ENCODE peak calls at places on chromosomes 7 and 10, in nine cellular contexts. M is keratinocyte; T is naive thymus-derived CD4-positive, alpha-beta T cell; G is A673; L is PC-9; J is esophagus squamous epithelium; B is astrocyte; S is WERI-Rb-1; Q is GM23248. F is an unnamed sample. For H3K9me3 and H3K36me3, the result is how much of the 10 kb centered on the place peaks cover.

GRCh38 chr7:100824499-100825214 is 2.7 kb downstream of the EPHB4 start:
- DNase-seq in Q (peak), M (no peak), L (no peak), T (no peak), B (no peak), G (no peak), J (no peak), S (no peak), F (no peak)

GRCh38 chr7:4246536-4246935 is 435.6 kb upstream of the FOXK1 start:
- DNase-seq in L (no peak), G (no peak), M (no peak), Q (no peak), S (no peak), B (no peak), J (no peak), T (no peak), F (no peak)

GRCh38 chr7:24965831-24966708 is 13.9 kb downstream of the OSBPL3 start:
- DNase-seq in M (no peak), L (peak), B (peak), T (peak), G (no peak), J (no peak), Q (no peak), S (peak), F (no peak)

GRCh38 chr7:45077579-45077978 is 11.2 kb downstream of the NACAD start:
- DNase-seq in J (no peak), G (no peak), M (no peak), B (no peak), S (no peak), T (no peak), Q (no peak), L (no peak), F (no peak)

GRCh38 chr10:77179015-77179695 is 458.5 kb downstream of the KCNMA1 start:
- DNase-seq in T (no peak), B (peak), Q (peak), G (peak), M (peak), J (no peak), L (peak), S (peak), F (no peak)

GRCh38 chr10:282294-283139 is 147.3 kb downstream of the ZMYND11 start:
- DNase-seq in S (no peak), Q (peak), M (no peak), J (no peak), L (no peak), G (no peak), T (no peak), B (peak), F (no peak)

GRCh38 chr10:23448802-23449570 is 10.1 kb downstream of the OTUD1 start:
- DNase-seq in G (peak), T (peak), M (no peak), L (no peak), S (no peak), B (no peak), Q (peak), J (no peak), F (no peak)

GRCh38 chr10:83373659-83374058 is 765.6 kb upstream of the GHITM start:
- DNase-seq in B (peak), J (no peak), Q (peak), M (no peak), S (peak), T (no peak), G (peak), L (no peak), F (no peak)

GRCh38 chr10:53088956-53089355 is 316.4 kb upstream of the MBL2 start:
- DNase-seq in S (no peak), L (no peak), T (no peak), M (no peak), G (no peak), Q (no peak), J (no peak), B (no peak), F (no peak)

GRCh38 chr10:34565934-34566333 is 249.2 kb downstream of the PARD3 start:
- DNase-seq in M (no peak), L (no peak), Q (peak), G (peak), J (no peak), B (peak), T (no peak), S (no peak), F (no peak)

GRCh38 chr10:36030516-36030915 is 388.4 kb upstream of the FZD8 start:
- DNase-seq in T (no peak), J (no peak), L (no peak), Q (no peak), S (no peak), B (no peak), M (no peak), G (no peak), F (no peak)

GRCh38 chr7:24038993-24039392 is 245.0 kb upstream of the NPY start:
- DNase-seq in T (no peak), Q (no peak), L (no peak), J (no peak), M (no peak), G (no peak), B (no peak), S (no peak), F (no peak)

GRCh38 chr7:69698109-69698840 is 100.0 kb downstream of the AUTS2 start:
- DNase-seq in B (peak), T (no peak), Q (no peak), L (no peak), G (no peak), S (no peak), J (no peak), M (no peak), F (no peak)

GRCh38 chr7:11207565-11207964 is 233.9 kb downstream of the PHF14 start:
- DNase-seq in S (no peak), J (no peak), M (no peak), L (no peak), Q (no peak), G (no peak), B (no peak), T (no peak), F (no peak)

GRCh38 chr10:132688580-132689420 is 97.1 kb downstream of the NKX6-2 start:
- DNase-seq in J (no peak), Q (no peak), T (no peak), G (no peak), S (no peak), M (no peak), L (no peak), B (no peak), F (no peak)

GRCh38 chr7:30831936-30832335 is 60.7 kb downstream of the MINDY4 start:
- DNase-seq in B (no peak), J (no peak), S (no peak), G (no peak), Q (no peak), M (no peak), L (no peak), T (no peak), F (no peak)

GRCh38 chr7:44268671-44269070 is 56.7 kb downstream of the CAMK2B start:
- DNase-seq in Q (no peak), L (no peak), M (no peak), S (no peak), J (no peak), T (no peak), G (no peak), B (no peak), F (no peak)

GRCh38 chr10:132503581-132504421 is 33.8 kb upstream of the INPP5A start:
- DNase-seq in B (no peak), J (no peak), S (no peak), T (no peak), M (no peak), G (no peak), L (no peak), Q (no peak), F (no peak)

GRCh38 chr10:1368772-1369171 is 312.6 kb downstream of the WDR37 start:
- DNase-seq in T (peak), G (peak), J (no peak), S (peak), M (no peak), L (peak), B (no peak), Q (peak), F (no peak)

GRCh38 chr10:132175907-132176581 is 10.7 kb upstream of the DPYSL4 start:
- DNase-seq in B (no peak), M (no peak), G (no peak), L (no peak), T (no peak), J (no peak), S (peak), Q (no peak), F (no peak)

GRCh38 chr7:117322741-117323584 is at the start of gene WNT2:
- DNase-seq in T (no peak), S (no peak), G (peak), M (no peak), L (no peak), B (no peak), J (no peak), Q (peak), F (no peak)

GRCh38 chr7:35185908-35186731 is 67.8 kb downstream of the TBX20 start:
- DNase-seq in J (no peak), L (peak), T (no peak), S (peak), Q (peak), B (peak), G (peak), M (no peak), F (no peak)

GRCh38 chr10:129955591-129956284 is 8.3 kb downstream of the EBF3 start:
- DNase-seq in M (no peak), G (no peak), J (no peak), T (no peak), S (no peak), L (no peak), B (no peak), Q (no peak), F (peak)

GRCh38 chr7:121102619-121103018 is 114.1 kb downstream of the CPED1 start:
- DNase-seq in Q (no peak), J (no peak), M (no peak), L (peak), T (no peak), G (no peak), S (no peak), B (no peak), F (no peak)

GRCh38 chr7:106598663-106599342 is 62.2 kb downstream of the CCDC71L start:
- DNase-seq in M (no peak), J (peak), S (peak), B (peak), L (peak), Q (peak), T (peak), G (peak), F (peak)

GRCh38 chr10:35191523-35191922 is 64.9 kb downstream of the CREM start:
- DNase-seq in G (no peak), B (peak), S (no peak), M (no peak), T (no peak), Q (peak), J (no peak), L (no peak), F (no peak)

GRCh38 chr7:8221603-8222002 is 40.4 kb downstream of the ICA1 start:
- DNase-seq in J (no peak), M (no peak), S (no peak), G (no peak), T (no peak), L (no peak), Q (no peak), B (no peak), F (no peak)

GRCh38 chr10:71351087-71351486 is 32.0 kb downstream of the SLC29A3 start:
- DNase-seq in T (no peak), M (no peak), S (no peak), B (no peak), G (no peak), J (no peak), L (no peak), Q (no peak), F (no peak)

GRCh38 chr10:93481931-93482834 is at the start of gene MYOF:
- DNase-seq in T (peak), J (no peak), M (no peak), Q (peak), L (peak), G (peak), B (peak), S (peak), F (no peak)

GRCh38 chr10:8255301-8255700 is 200.8 kb downstream of the GATA3 start:
- DNase-seq in T (no peak), S (no peak), L (no peak), M (no peak), J (no peak), Q (no peak), G (no peak), B (peak), F (no peak)

GRCh38 chr10:50453940-50454339 is 169.8 kb downstream of the SGMS1 start:
- DNase-seq in T (no peak), L (no peak), M (no peak), J (no peak), Q (no peak), B (no peak), S (no peak), G (no peak), F (no peak)

GRCh38 chr7:12212051-12212485 is 974 bp downstream of the TMEM106B start:
- DNase-seq in T (no peak), G (peak), B (peak), Q (peak), J (no peak), M (no peak), L (peak), S (peak), F (no peak)

GRCh38 chr10:30647089-30647488 is 17.5 kb upstream of the LYZL2 start:
- DNase-seq in T (no peak), L (no peak), S (no peak), M (no peak), G (no peak), Q (no peak), J (no peak), B (peak), F (no peak)

GRCh38 chr10:133274751-133275682 is 1.7 kb downstream of the ADAM8 start:
- DNase-seq in M (peak), Q (peak), B (no peak), S (no peak), J (no peak), L (peak), G (no peak), T (peak), F (no peak)

GRCh38 chr10:122490786-122491680 is 29.7 kb downstream of the HTRA1 start:
- DNase-seq in T (no peak), S (no peak), L (no peak), B (peak), Q (peak), J (no peak), M (peak), G (no peak), F (no peak)

GRCh38 chr7:115297651-115298050 is 375.8 kb downstream of the MDFIC start:
- DNase-seq in T (no peak), Q (peak), S (no peak), B (peak), J (no peak), G (peak), M (peak), L (peak), F (no peak)

GRCh38 chr7:45581271-45581780 is 7.2 kb downstream of the ADCY1 start:
- DNase-seq in Q (no peak), M (no peak), B (no peak), L (no peak), T (no peak), G (no peak), S (no peak), J (no peak), F (no peak)

GRCh38 chr7:85525661-85526060 is 338.8 kb upstream of the SEMA3D start:
- DNase-seq in T (no peak), S (no peak), J (no peak), G (no peak), L (no peak), B (no peak), M (no peak), Q (peak), F (no peak)

DNA sequence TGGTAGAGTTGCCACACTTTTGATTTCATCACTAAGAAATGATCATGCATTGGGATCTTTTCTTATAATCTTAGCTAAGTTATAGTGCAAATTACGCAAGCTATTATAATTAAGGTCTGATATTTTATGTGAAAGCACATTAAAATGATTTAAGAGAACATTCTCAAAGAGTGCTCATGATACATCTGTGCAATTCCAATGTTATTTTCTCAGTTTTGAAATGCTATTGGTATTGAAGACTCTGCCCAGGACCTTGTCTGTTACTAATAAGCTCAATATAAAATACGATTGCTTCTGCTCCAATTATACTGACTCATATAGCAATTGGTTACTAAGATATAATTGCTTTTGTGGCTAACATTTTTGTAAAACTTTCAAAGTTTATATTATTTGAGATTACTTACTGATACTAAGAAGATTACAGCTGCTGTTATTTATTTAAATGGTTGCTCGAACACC is 180.9 kb downstream of the ADAM12 start:
- DNase-seq in Q (peak), B (peak), L (no peak), T (no peak), S (no peak), M (no peak), G (no peak), J (no peak), F (no peak)
- H3K27ac ChIP-seq in Q (peak), B (peak), L (no peak), T (no peak), S (no peak), M (no peak), G (no peak), J (no peak), F (no peak)

GRCh38 chr10:131053192-131053591 is 258.3 kb downstream of the TCERG1L start:
- DNase-seq in L (no peak), S (no peak), M (no peak), J (no peak), Q (no peak), G (no peak), T (no peak), B (no peak), F (no peak)
- H3K9me3 ChIP-seq in L (under half), S (under half), M (under half), J (under half), Q (under half), G (under half), T (under half), B (under half), F (under half)

DNA sequence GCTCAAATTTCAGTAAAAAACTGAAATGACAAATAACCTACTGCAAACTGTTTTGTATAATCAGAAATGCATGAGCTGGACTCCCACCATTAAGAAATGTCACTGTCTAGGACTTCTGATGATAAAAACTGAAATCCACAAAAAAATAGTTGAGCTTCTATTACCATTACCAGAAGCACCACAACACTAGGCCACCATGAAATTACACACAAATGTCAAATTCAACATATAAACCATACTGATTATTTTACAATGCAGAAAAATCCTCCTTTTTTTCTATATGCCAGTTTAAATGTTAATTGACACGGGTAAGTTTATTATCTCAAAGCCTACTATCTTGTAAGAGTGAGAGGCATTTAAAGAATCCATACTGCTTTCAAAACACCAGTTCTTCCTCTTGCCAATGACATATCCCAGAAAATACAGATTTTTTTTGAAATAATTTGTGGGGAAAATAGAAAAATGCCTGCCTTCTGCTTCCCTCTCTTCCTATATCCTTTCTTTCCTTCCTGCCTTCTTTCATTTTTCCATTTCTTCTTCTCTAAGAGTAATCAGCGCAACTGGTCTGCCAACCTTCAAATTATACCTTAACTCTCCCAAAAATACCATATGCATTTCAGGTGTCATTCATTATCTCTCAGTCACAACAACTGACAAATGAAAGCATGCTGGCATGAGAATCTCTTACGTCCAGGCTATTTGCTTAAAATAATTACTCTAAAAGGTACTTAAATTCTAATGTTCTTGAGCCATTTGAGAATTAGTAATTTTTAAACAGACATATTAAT is 12.3 kb downstream of the PDK4 start:
- DNase-seq in G (no peak), T (no peak), B (no peak), M (no peak), Q (no peak), J (no peak), S (no peak), L (no peak), F (no peak)
- H3K36me3 ChIP-seq in G (under half), T (under half), B (under half), M (under half), Q (under half), J (under half), S (under half), L (under half), F (half or more)

DNA sequence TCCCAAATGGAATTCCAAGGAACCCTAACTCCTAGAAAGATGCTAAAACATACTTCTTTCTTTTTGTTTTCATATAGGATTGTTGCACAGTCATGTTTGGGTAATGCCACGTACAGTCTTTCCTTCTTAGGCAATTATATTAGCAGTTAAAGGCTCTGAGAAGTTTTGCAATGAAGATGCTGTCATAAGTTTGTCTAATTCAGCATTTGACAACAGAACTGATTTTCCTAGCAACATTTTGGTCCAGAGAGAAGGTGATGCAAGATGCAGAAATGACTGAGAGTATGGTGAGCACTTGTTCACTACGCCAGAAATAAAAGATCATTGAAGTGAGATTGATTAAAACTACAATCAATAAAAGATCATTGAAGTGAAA is 184.0 kb upstream of the PLXNA4 start:
- DNase-seq in G (no peak), B (no peak), M (no peak), S (no peak), T (no peak), L (no peak), J (no peak), Q (peak), F (no peak)
- H3K27ac ChIP-seq in G (no peak), B (no peak), M (no peak), S (no peak), T (no peak), L (no peak), J (no peak), Q (no peak), F (no peak)

DNA sequence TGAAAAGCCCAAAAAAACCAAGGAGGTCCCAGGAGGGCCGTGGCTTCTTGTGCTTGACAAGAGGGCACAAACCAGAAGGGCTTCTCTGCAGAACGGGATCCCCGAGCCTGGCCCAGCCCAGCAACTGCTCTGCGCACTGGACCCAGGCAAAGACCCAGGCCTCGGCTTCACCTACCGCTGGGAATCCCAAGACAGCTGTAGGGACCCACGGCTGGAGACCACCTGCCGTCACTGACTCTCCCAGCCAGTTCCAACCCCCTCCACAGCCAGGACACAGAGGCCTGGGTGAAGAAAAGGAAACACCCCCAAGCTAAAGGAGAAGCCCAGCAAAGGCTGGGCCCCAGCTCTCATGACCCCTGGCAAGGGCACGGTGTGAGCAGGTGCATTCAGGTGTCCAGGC is 24.3 kb downstream of the PDGFA start:
- DNase-seq in M (no peak), G (no peak), B (no peak), L (no peak), T (no peak), Q (no peak), S (no peak), J (no peak), F (no peak)
- H3K9me3 ChIP-seq in M (under half), G (under half), B (under half), L (under half), T (under half), Q (under half), S (under half), J (under half), F (under half)

DNA sequence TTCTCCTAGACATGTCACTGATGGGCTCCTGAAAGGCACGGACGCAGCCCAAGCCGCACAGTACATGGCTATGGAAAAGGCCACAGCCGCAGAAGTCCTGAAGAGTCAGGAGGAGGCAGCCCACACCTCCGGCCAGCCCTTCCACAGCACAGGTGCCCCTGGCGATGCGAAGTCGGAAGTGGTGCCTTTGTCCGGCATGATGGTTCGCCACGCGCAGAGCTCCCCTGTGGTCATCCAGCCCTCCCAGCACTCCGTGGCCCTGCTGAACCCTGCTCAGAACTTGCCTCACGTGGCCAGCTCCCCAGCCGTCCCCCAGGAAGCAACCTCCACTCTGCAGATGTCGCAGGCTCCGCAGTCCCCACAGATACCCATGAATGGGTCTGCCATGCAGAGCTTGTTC is 199.4 kb downstream of the ARHGAP21 start:
- DNase-seq in T (no peak), S (no peak), J (no peak), L (no peak), G (no peak), Q (no peak), B (no peak), M (no peak), F (no peak)
- H3K36me3 ChIP-seq in T (under half), S (under half), J (under half), L (under half), G (half or more), Q (under half), B (under half), M (under half), F (under half)